ENCODE peak calls at places on chromosomes 4 and X, in six cellular contexts. A, M, G, R, B and K are unnamed samples.
A peak's percentile ranks its signal among the peaks of the same experiment; 100 is the strongest.

GRCh38 chr4:40327340-40327739 is 7.8 kb upstream of the CHRNA9 start:
- DNase-seq in B (no peak), M (no peak), A (no peak), G (no peak), R (no peak), K (peak; percentile 42)

GRCh38 chr4:24598025-24598424 is 13.7 kb upstream of the DHX15 start:
- DNase-seq in R (no peak), A (no peak), B (no peak), M (peak; percentile 58), G (peak; percentile 12), K (no peak)

GRCh38 chr4:53576676-53577372 is 14.5 kb downstream of the LNX1 start:
- DNase-seq in G (peak; percentile 90), M (no peak), R (peak; percentile 50), B (no peak), A (no peak), K (peak; percentile 55)

GRCh38 chr4:6918345-6918744 is 8.7 kb downstream of the TBC1D14 start:
- DNase-seq in R (no peak), G (no peak), B (no peak), A (no peak), M (no peak), K (no peak)

GRCh38 chr4:66266035-66266434 is 595.7 kb upstream of the EPHA5 start:
- DNase-seq in B (no peak), M (no peak), A (no peak), G (no peak), R (no peak), K (no peak)

GRCh38 chrX:103626855-103627254 is 1.9 kb upstream of the TCEAL1 start:
- DNase-seq in A (no peak), B (no peak), G (peak; percentile 55), M (no peak), R (peak; percentile 37), K (peak; percentile 46)

GRCh38 chrX:16023790-16024734 is 99.3 kb upstream of the GRPR start:
- DNase-seq in B (no peak), A (no peak), R (peak; percentile 29), G (peak; percentile 58), M (peak; percentile 65), K (no peak)

GRCh38 chr4:141435446-141436225 is 200.7 kb upstream of the IL15 start:
- DNase-seq in R (no peak), B (no peak), M (no peak), G (no peak), A (no peak), K (peak; percentile 24)

GRCh38 chrX:38805294-38806053 is 4.2 kb downstream of the MID1IP1 start:
- DNase-seq in A (peak; percentile 87), R (peak; percentile 81), M (no peak), G (peak; percentile 75), B (peak; percentile 53), K (peak; percentile 85)

GRCh38 chr4:6565691-6566431 is 9.1 kb upstream of the MAN2B2 start:
- DNase-seq in B (no peak), R (no peak), A (no peak), M (no peak), G (no peak), K (no peak)

GRCh38 chrX:152904151-152905080 is 6.5 kb downstream of the ZNF185 start:
- DNase-seq in M (no peak), R (peak; percentile 42), G (peak; percentile 77), B (peak; percentile 86), A (no peak), K (peak; percentile 54)

GRCh38 chr4:90187148-90187884 is 60.1 kb downstream of the CCSER1 start:
- DNase-seq in R (no peak), A (no peak), G (no peak), M (no peak), B (no peak), K (no peak)

GRCh38 chr4:38040619-38041018 is 80.4 kb downstream of the PTTG2 start:
- DNase-seq in G (no peak), A (no peak), B (no peak), M (no peak), R (no peak), K (no peak)
- TF ChIP-seq CTCF in G (no peak), A (no peak), B (no peak), M (no peak), R (no peak), K (no peak)

GRCh38 chr4:88225216-88226107 is 58.9 kb downstream of the PPM1K start:
- DNase-seq in R (peak; percentile 22), B (no peak), G (peak; percentile 26), M (no peak), A (no peak), K (peak; percentile 35)

GRCh38 chr4:88230399-88230798 is 54.0 kb downstream of the PPM1K start:
- DNase-seq in M (no peak), A (no peak), G (no peak), B (no peak), R (no peak), K (no peak)

GRCh38 chr4:88226143-88226542 is 58.2 kb downstream of the PPM1K start:
- DNase-seq in M (no peak), A (no peak), B (no peak), R (no peak), G (no peak), K (no peak)

GRCh38 chr4:88227734-88228133 is 56.6 kb downstream of the PPM1K start:
- DNase-seq in G (no peak), A (no peak), M (no peak), R (no peak), B (no peak), K (no peak)

GRCh38 chr4:88230953-88231835 is 53.2 kb downstream of the PPM1K start:
- DNase-seq in R (peak; percentile 53), M (no peak), B (no peak), G (peak; percentile 20), A (no peak), K (peak; percentile 38)
- H3K4me3 ChIP-seq in R (peak overlapping the region; percentile 1), M (no peak overlapping the region), B (no peak overlapping the region), G (peak overlapping the region; percentile 43), A (peak overlapping the region; percentile 41), K (peak overlapping the region; percentile 36)

DNA sequence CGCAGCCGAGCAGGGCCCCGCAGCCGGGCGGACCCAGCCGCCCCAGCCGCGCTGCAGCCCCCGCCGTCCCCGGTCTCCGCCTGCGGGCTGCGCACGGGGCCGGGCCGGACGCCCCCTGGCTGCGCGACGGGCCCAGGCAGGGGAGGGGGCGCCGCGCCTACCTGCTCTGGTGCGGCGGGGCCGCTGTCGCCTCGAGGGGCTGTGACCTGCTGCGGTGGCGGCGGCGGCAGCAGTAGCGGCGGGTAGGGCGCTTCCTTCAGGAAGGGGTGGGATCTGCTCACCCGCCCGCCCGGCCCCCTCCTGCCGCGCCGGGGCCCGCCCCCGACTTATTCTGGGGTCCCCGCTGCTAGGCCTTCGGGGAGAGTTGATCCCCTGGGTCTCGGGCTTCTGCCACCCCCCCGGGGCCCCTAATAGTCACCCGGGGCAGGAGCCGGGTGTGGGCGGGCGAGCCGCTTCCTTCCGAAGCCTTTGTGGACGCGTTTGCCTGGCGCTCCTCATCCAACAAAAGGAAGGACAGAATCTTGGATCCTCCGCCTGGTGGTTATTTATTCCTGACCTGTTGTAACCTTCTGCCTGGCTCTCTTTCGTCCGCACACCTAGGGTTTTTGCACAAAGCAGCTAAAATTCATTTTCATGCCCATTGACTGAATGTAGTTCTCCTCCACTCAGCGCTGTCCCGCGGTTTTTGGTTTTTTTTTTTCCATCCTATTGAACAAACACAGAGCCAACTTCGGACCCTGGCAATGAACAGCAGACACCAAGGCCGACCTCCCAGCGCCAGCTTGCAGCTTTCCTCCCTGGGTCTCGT is at the start of gene TMEM150C:
- DNase-seq in G (no peak), R (peak; percentile 5), M (no peak), A (no peak), B (peak; percentile 82), K (peak; percentile 31)
- TF ChIP-seq CTCF in G (no peak), R (peak; percentile 16), M (no peak), A (no peak), B (peak; percentile 23), K (no peak)

GRCh38 chr4:72567036-72567435 is 2.0 kb downstream of the ADAMTS3 start:
- DNase-seq in A (no peak), B (no peak), G (no peak), R (no peak), M (no peak), K (no peak)
- H3K4me3 ChIP-seq in A (peak overlapping the region; percentile 63), B (peak overlapping the region; percentile 81), G (no peak overlapping the region), R (peak overlapping the region; percentile 73), M (no peak overlapping the region), K (peak overlapping the region; percentile 77)

GRCh38 chr4:143025111-143025704 is 159.5 kb upstream of the USP38 start:
- DNase-seq in A (no peak), G (peak; percentile 33), B (no peak), M (peak; percentile 50), R (peak; percentile 65), K (peak; percentile 17)
- TF ChIP-seq CTCF in A (peak; percentile 27), G (peak; percentile 19), B (peak; percentile 33), M (peak; percentile 65), R (peak; percentile 29), K (no peak)

DNA sequence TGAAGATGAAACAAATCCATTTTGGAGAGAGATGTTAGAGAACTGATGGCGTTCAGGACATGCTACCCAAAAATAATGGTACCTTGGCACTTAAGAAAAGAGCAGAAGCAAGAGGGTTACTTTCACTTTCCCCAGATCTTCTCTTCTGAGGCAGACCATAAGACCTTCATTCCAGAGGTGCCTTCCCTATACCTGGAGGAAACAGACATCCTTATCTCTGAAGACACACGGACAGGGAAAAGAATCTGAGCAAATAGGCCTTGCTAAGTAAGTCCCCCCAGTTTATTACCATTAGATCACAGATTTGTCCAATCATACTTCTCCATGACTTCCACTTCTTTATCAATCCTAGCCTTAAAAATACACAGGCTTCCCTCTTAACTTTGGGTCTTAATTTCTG is 2.0 kb upstream of the FGF2 start:
- DNase-seq in M (no peak), B (no peak), G (peak; percentile 20), R (no peak), A (no peak), K (no peak)
- H3K4me3 ChIP-seq in M (no peak overlapping the region), B (no peak overlapping the region), G (no peak overlapping the region), R (no peak overlapping the region), A (no peak overlapping the region), K (no peak overlapping the region)